ENCODE peak calls at places on chromosomes 11 and 22, in four cellular contexts. K is GM04503, O is left cardiac atrium, E is NCI-H1417. P is an unnamed sample.
A peak's percentile ranks its signal among the peaks of the same experiment; 100 is the strongest.

GRCh38 chr11:20293531-20293930 is 70.0 kb upstream of the HTATIP2 start:
- DNase-seq in K (no peak), O (no peak), E (no peak), P (no peak)

GRCh38 chr11:2804189-2804588 is 81.4 kb downstream of the CDKN1C start:
- DNase-seq in K (no peak), O (peak; percentile 7), E (no peak), P (no peak)

GRCh38 chr11:121643530-121644512 is 191.1 kb upstream of the SORL1-AS1 start:
- DNase-seq in K (no peak), O (no peak), E (no peak), P (no peak)

GRCh38 chr22:48154169-48154942 is 1391.9 kb downstream of the TBC1D22A start:
- DNase-seq in K (no peak), O (no peak), E (no peak), P (no peak)

GRCh38 chr11:122360875-122361274 is 244.9 kb upstream of the BLID start:
- DNase-seq in K (no peak), O (no peak), E (no peak), P (no peak)

GRCh38 chr22:46551321-46551720 is 13.9 kb upstream of the CELSR1 start:
- DNase-seq in K (no peak), O (no peak), E (no peak), P (no peak)

GRCh38 chr11:67627788-67628624 is 1.7 kb downstream of the NUDT8 start:
- DNase-seq in K (no peak), O (peak; percentile 20), E (no peak), P (no peak)

GRCh38 chr22:42300286-42301071 is 30.0 kb upstream of the TCF20 start:
- DNase-seq in K (no peak), O (no peak), E (no peak), P (no peak)

GRCh38 chr11:39910087-39910486 is 1549.4 kb downstream of the LRRC4C start:
- DNase-seq in K (no peak), O (no peak), E (no peak), P (no peak)

GRCh38 chr22:42814215-42814614 is 42.9 kb downstream of the ARFGAP3 start:
- DNase-seq in K (no peak), O (no peak), E (no peak), P (no peak)